ENCODE peak calls at places on chromosome 20, in eight cellular contexts. One of them, this sample, is unnamed.

GRCh38 chr20:32110173-32110704 is 725 bp downstream of the TM9SF4 start:
- DNase-seq in iris pigment epithelial cell: no peak
- DNase-seq in B cell: no peak
- DNase-seq in NCI-H524: peak
- DNase-seq in WTC11: no peak
- DNase-seq in mesenchymal stem cell: no peak
- DNase-seq in stimulated activated CD4-positive, alpha-beta T cell treated with anti-CD3 and anti-CD28 coated beads, Interleukin-2, amount 100 ng/mL, for 48 hours: no peak
- DNase-seq in lower leg skin: no peak
- DNase-seq in this sample: no peak

GRCh38 chr20:58891686-58892125 is 39.2 kb downstream of the GNAS start:
- DNase-seq in iris pigment epithelial cell: peak
- DNase-seq in NCI-H524: no peak
- DNase-seq in stimulated activated CD4-positive, alpha-beta T cell treated with anti-CD3 and anti-CD28 coated beads, Interleukin-2, amount 100 ng/mL, for 48 hours: peak
- DNase-seq in WTC11: peak
- DNase-seq in lower leg skin: no peak
- DNase-seq in mesenchymal stem cell: peak
- DNase-seq in B cell: no peak
- DNase-seq in this sample: no peak

GRCh38 chr20:19223640-19224039 is 11.2 kb downstream of the SLC24A3 start:
- DNase-seq in WTC11: no peak
- DNase-seq in iris pigment epithelial cell: no peak
- DNase-seq in stimulated activated CD4-positive, alpha-beta T cell treated with anti-CD3 and anti-CD28 coated beads, Interleukin-2, amount 100 ng/mL, for 48 hours: no peak
- DNase-seq in NCI-H524: no peak
- DNase-seq in mesenchymal stem cell: no peak
- DNase-seq in lower leg skin: no peak
- DNase-seq in B cell: no peak
- DNase-seq in this sample: no peak

GRCh38 chr20:10857362-10858070 is 183.7 kb upstream of the JAG1 start:
- DNase-seq in NCI-H524: no peak
- DNase-seq in iris pigment epithelial cell: peak
- DNase-seq in B cell: no peak
- DNase-seq in mesenchymal stem cell: peak
- DNase-seq in WTC11: no peak
- DNase-seq in lower leg skin: no peak
- DNase-seq in stimulated activated CD4-positive, alpha-beta T cell treated with anti-CD3 and anti-CD28 coated beads, Interleukin-2, amount 100 ng/mL, for 48 hours: no peak
- DNase-seq in this sample: peak

GRCh38 chr20:21182832-21183563 is 57.1 kb downstream of the KIZ start:
- DNase-seq in mesenchymal stem cell: peak
- DNase-seq in stimulated activated CD4-positive, alpha-beta T cell treated with anti-CD3 and anti-CD28 coated beads, Interleukin-2, amount 100 ng/mL, for 48 hours: no peak
- DNase-seq in iris pigment epithelial cell: peak
- DNase-seq in WTC11: no peak
- DNase-seq in lower leg skin: no peak
- DNase-seq in NCI-H524: no peak
- DNase-seq in B cell: no peak
- DNase-seq in this sample: no peak

GRCh38 chr20:25584905-25585704 is at the start of gene NINL:
- DNase-seq in WTC11: peak
- DNase-seq in lower leg skin: peak
- DNase-seq in iris pigment epithelial cell: peak
- DNase-seq in stimulated activated CD4-positive, alpha-beta T cell treated with anti-CD3 and anti-CD28 coated beads, Interleukin-2, amount 100 ng/mL, for 48 hours: peak
- DNase-seq in mesenchymal stem cell: peak
- DNase-seq in B cell: no peak
- DNase-seq in NCI-H524: peak
- DNase-seq in this sample: no peak

GRCh38 chr20:3987296-3987695 is 28.1 kb downstream of the RNF24 start:
- DNase-seq in WTC11: no peak
- DNase-seq in stimulated activated CD4-positive, alpha-beta T cell treated with anti-CD3 and anti-CD28 coated beads, Interleukin-2, amount 100 ng/mL, for 48 hours: no peak
- DNase-seq in B cell: no peak
- DNase-seq in NCI-H524: no peak
- DNase-seq in lower leg skin: no peak
- DNase-seq in iris pigment epithelial cell: no peak
- DNase-seq in mesenchymal stem cell: no peak
- DNase-seq in this sample: no peak

GRCh38 chr20:60224914-60225313 is 266.7 kb downstream of the CDH26 start:
- DNase-seq in stimulated activated CD4-positive, alpha-beta T cell treated with anti-CD3 and anti-CD28 coated beads, Interleukin-2, amount 100 ng/mL, for 48 hours: no peak
- DNase-seq in mesenchymal stem cell: no peak
- DNase-seq in NCI-H524: peak
- DNase-seq in B cell: no peak
- DNase-seq in lower leg skin: peak
- DNase-seq in iris pigment epithelial cell: no peak
- DNase-seq in WTC11: peak
- DNase-seq in this sample: no peak

GRCh38 chr20:2757001-2757400 is 43.4 kb downstream of the CPXM1 start:
- DNase-seq in NCI-H524: no peak
- DNase-seq in lower leg skin: peak
- DNase-seq in stimulated activated CD4-positive, alpha-beta T cell treated with anti-CD3 and anti-CD28 coated beads, Interleukin-2, amount 100 ng/mL, for 48 hours: no peak
- DNase-seq in B cell: no peak
- DNase-seq in mesenchymal stem cell: no peak
- DNase-seq in WTC11: no peak
- DNase-seq in iris pigment epithelial cell: no peak
- DNase-seq in this sample: no peak

This sample was measured in HL-60.